ENCODE peak calls at places on chromosomes 16 and 17, in four cellular contexts. B is AG04449, P is choroid plexus epithelial cell, Z is GM12865. S is an unnamed sample.

GRCh38 chr16:1820096-1820972 is 6.3 kb downstream of the HAGH start:
- DNase-seq in B (no peak), P (no peak), Z (no peak), S (no peak)

GRCh38 chr16:86660623-86661022 is 82.3 kb downstream of the FOXL1 start:
- DNase-seq in P (no peak), B (no peak), Z (no peak), S (no peak)

GRCh38 chr17:77253611-77254051 is 112.9 kb downstream of the SEC14L1 start:
- DNase-seq in Z (no peak), B (no peak), P (peak), S (no peak)

GRCh38 chr16:69761983-69762842 is at the start of gene WWP2:
- DNase-seq in B (no peak), Z (peak), P (peak), S (peak)

GRCh38 chr17:19260958-19261357 is 23.8 kb downstream of the EPN2 start:
- DNase-seq in P (peak), B (no peak), Z (no peak), S (no peak)

GRCh38 chr17:16910341-16910740 is 61.6 kb downstream of the TNFRSF13B start:
- DNase-seq in Z (no peak), B (no peak), P (no peak), S (no peak)

GRCh38 chr17:68320311-68320865 is 29.1 kb downstream of the ARSG start:
- DNase-seq in B (no peak), P (no peak), Z (no peak), S (no peak)

GRCh38 chr17:6591599-6592158 is 35.3 kb upstream of the PITPNM3 start:
- DNase-seq in B (peak), Z (no peak), P (peak), S (no peak)

GRCh38 chr16:314351-314750 is 31.4 kb downstream of the PDIA2 start:
- DNase-seq in P (no peak), B (no peak), Z (no peak), S (no peak)

GRCh38 chr17:78272914-78273258 is 41.5 kb downstream of the TMEM235 start:
- DNase-seq in B (no peak), P (no peak), Z (no peak), S (no peak)

GRCh38 chr17:51397361-51398127 is 137.2 kb downstream of the UTP18 start:
- DNase-seq in B (peak), P (peak), Z (no peak), S (no peak)

GRCh38 chr16:66382171-66382965 is 15.9 kb downstream of the CDH5 start:
- DNase-seq in P (peak), B (no peak), Z (no peak), S (no peak)

GRCh38 chr16:30963925-30964511 is 6.5 kb downstream of the SETD1A start:
- DNase-seq in B (no peak), P (no peak), Z (no peak), S (no peak)

GRCh38 chr17:688100-688989 is 26.3 kb downstream of the VPS53 start:
- DNase-seq in P (peak), B (no peak), Z (peak), S (no peak)

GRCh38 chr17:31548709-31549108 is 157.2 kb downstream of the RAB11FIP4 start:
- DNase-seq in P (no peak), Z (no peak), B (no peak), S (no peak)

GRCh38 chr17:47990962-47991731 is 20.2 kb downstream of the CDK5RAP3 start:
- DNase-seq in P (peak), B (no peak), Z (no peak), S (no peak)

GRCh38 chr16:30051518-30051917 is 14.0 kb upstream of the ALDOA start:
- DNase-seq in P (peak), Z (no peak), B (no peak), S (no peak)

GRCh38 chr16:726438-727290 is at the start of the genes CCDC78 and HAGHL:
- DNase-seq in B (no peak), P (peak), Z (peak), S (peak)

GRCh38 chr16:1117169-1117900 is 21.3 kb upstream of the C1QTNF8 start:
- DNase-seq in Z (no peak), P (no peak), B (no peak), S (no peak)

GRCh38 chr17:18323007-18323406 is 7.9 kb downstream of the SMCR8 start:
- DNase-seq in P (peak), Z (no peak), B (no peak), S (no peak)

GRCh38 chr17:63511331-63511730 is 11.8 kb upstream of the KCNH6 start:
- DNase-seq in P (no peak), Z (no peak), B (no peak), S (no peak)

GRCh38 chr16:35102780-35103403 is 1643.5 kb downstream of the TP53TG3F start:
- DNase-seq in B (no peak), Z (no peak), P (no peak), S (peak)

GRCh38 chr17:72176516-72176851 is 55.7 kb downstream of the SOX9 start:
- DNase-seq in P (no peak), Z (no peak), B (no peak), S (no peak)

GRCh38 chr17:3892095-3892998 is 506 bp downstream of the CAMKK1 start:
- DNase-seq in Z (peak), P (peak), B (no peak), S (peak)

GRCh38 chr17:71071837-71072236 is 902.5 kb downstream of the KCNJ2 start:
- DNase-seq in B (peak), P (peak), Z (no peak), S (no peak)

GRCh38 chr17:21304091-21304490 is 19.6 kb downstream of the MAP2K3 start:
- DNase-seq in Z (no peak), P (no peak), B (no peak), S (no peak)

GRCh38 chr16:83887088-83887487 is 11.8 kb upstream of the MLYCD start:
- DNase-seq in P (peak), Z (no peak), B (no peak), S (no peak)

GRCh38 chr16:85536073-85536410 is 77.1 kb upstream of the GSE1 start:
- DNase-seq in Z (no peak), B (no peak), P (peak), S (no peak)

GRCh38 chr17:76707985-76708807 is 2.6 kb downstream of the MXRA7 start:
- DNase-seq in B (no peak), Z (no peak), P (no peak), S (no peak)

GRCh38 chr17:4375039-4375748 is 8.7 kb upstream of the UBE2G1 start:
- DNase-seq in B (no peak), P (no peak), Z (peak), S (peak)

GRCh38 chr17:44033841-44034408 is 19.2 kb upstream of the TMEM101 start:
- DNase-seq in B (no peak), P (no peak), Z (no peak), S (no peak)

GRCh38 chr16:11354733-11355574 is 9.7 kb downstream of the RMI2 start:
- DNase-seq in B (no peak), Z (peak), P (peak), S (peak)

GRCh38 chr17:62599964-62600657 is 27.4 kb upstream of the MRC2 start:
- DNase-seq in Z (no peak), B (no peak), P (no peak), S (no peak)

GRCh38 chr16:64390102-64390501 is 731.8 kb downstream of the CDH11 start:
- DNase-seq in P (no peak), B (no peak), Z (no peak), S (no peak)

GRCh38 chr17:39404542-39405378 is 3.3 kb upstream of the FBXL20 start:
- DNase-seq in B (peak), Z (peak), P (peak), S (peak)

GRCh38 chr17:38877130-38877851 is 7.4 kb downstream of the LASP1 start:
- DNase-seq in B (no peak), P (no peak), Z (peak), S (peak)

GRCh38 chr17:30333503-30334240 is at the start of gene TMIGD1:
- DNase-seq in Z (no peak), P (no peak), B (no peak), S (no peak)

GRCh38 chr17:31743767-31744166 is 115.3 kb downstream of the COPRS start:
- DNase-seq in Z (no peak), P (peak), B (no peak), S (no peak)

GRCh38 chr17:80827646-80828643 is 163.7 kb upstream of the CHMP6 start:
- DNase-seq in Z (no peak), P (no peak), B (no peak), S (no peak)

GRCh38 chr17:8001976-8002645 is at the start of gene GUCY2D:
- DNase-seq in P (no peak), B (no peak), Z (no peak), S (no peak)

DNA sequence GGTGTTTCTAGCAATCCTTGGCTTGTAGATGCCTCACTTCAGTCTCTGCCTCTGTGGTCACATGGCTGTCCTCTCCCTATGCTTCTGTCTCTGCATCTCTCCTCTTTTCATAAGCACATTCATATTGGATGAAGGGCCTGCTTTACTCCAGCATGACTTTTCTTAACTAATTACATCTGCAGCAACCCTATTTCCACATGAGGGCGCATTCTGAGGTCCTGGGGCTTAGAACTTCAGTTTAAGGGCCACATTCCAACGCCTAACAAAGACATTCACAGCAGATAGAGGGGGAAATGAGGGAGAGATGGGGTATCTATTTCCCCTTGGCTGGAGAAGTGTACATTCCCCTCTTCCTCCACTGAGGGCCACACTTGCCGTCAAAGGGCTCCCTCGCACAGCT is 489.1 kb upstream of the SALL1 start:
- DNase-seq in Z (no peak), B (no peak), P (no peak), S (no peak)
- TF ChIP-seq CTCF in Z (no peak), B (no peak), P (no peak), S (no peak)

GRCh38 chr16:46883690-46884512 is at the start of gene GPT2:
- DNase-seq in P (peak), Z (peak), B (peak), S (peak)
- TF ChIP-seq CTCF in P (no peak), Z (no peak), B (peak), S (no peak)

GRCh38 chr16:87954361-87954760 is 3.1 kb downstream of the BANP start:
- DNase-seq in B (no peak), P (no peak), Z (no peak), S (no peak)

GRCh38 chr16:87952751-87953150 is 1.5 kb downstream of the BANP start:
- DNase-seq in B (no peak), P (no peak), Z (no peak), S (no peak)

GRCh38 chr16:87950765-87951549 is at the start of gene BANP:
- DNase-seq in B (peak), P (peak), Z (peak), S (peak)

GRCh38 chr16:87953308-87954208 is 2.3 kb downstream of the BANP start:
- DNase-seq in B (no peak), P (no peak), Z (no peak), S (no peak)

GRCh38 chr16:87951550-87952538 is 610 bp downstream of the BANP start:
- DNase-seq in P (no peak), Z (peak), B (no peak), S (peak)
- TF ChIP-seq CTCF in P (peak), Z (no peak), B (peak), S (no peak)

GRCh38 chr17:65554568-65555223 is 6.8 kb downstream of the AXIN2 start:
- DNase-seq in B (no peak), P (no peak), Z (no peak), S (no peak)
- TF ChIP-seq CTCF in B (peak), P (peak), Z (no peak), S (no peak)

GRCh38 chr17:74408262-74408661 is 23.6 kb upstream of the GPRC5C start:
- DNase-seq in B (no peak), P (peak), Z (peak), S (no peak)
- TF ChIP-seq CTCF in B (no peak), P (no peak), Z (no peak), S (no peak)

GRCh38 chr17:35915153-35915969 is 15.2 kb downstream of the RDM1 start:
- DNase-seq in B (no peak), P (peak), Z (no peak), S (no peak)

GRCh38 chr17:35913611-35914010 is 17.0 kb downstream of the RDM1 start:
- DNase-seq in Z (no peak), B (no peak), P (no peak), S (no peak)

GRCh38 chr17:35912339-35912912 is 18.1 kb downstream of the RDM1 start:
- DNase-seq in Z (no peak), B (no peak), P (no peak), S (no peak)

GRCh38 chr17:35912942-35913341 is 17.6 kb downstream of the RDM1 start:
- DNase-seq in P (no peak), B (no peak), Z (no peak), S (peak)

GRCh38 chr17:35914354-35914753 is 16.2 kb downstream of the RDM1 start:
- DNase-seq in Z (no peak), P (no peak), B (no peak), S (no peak)
- TF ChIP-seq CTCF in Z (no peak), P (no peak), B (no peak), S (no peak)